ENCODE peak calls at places on chromosomes 11 and 22, in ten cellular contexts. One of them, this sample, is unnamed.

GRCh38 chr11:128463386-128463829 is 124.0 kb downstream of the ETS1 start:
- DNase-seq in HCT116: no peak
- DNase-seq in stomach: no peak
- DNase-seq in heart left ventricle: peak; percentile 67
- DNase-seq in IMR-90: peak; percentile 99
- DNase-seq in transverse colon: no peak
- DNase-seq in adrenal gland: no peak
- DNase-seq in tibial nerve: no peak
- DNase-seq in Peyer's patch: no peak
- DNase-seq in endothelial cell of umbilical vein: peak; percentile 49
- DNase-seq in this sample: no peak

GRCh38 chr22:46576556-46577351 is 39.3 kb upstream of the CELSR1 start:
- DNase-seq in HCT116: no peak
- DNase-seq in stomach: peak; percentile 68
- DNase-seq in heart left ventricle: peak; percentile 50
- DNase-seq in IMR-90: peak; percentile 35
- DNase-seq in transverse colon: peak; percentile 66
- DNase-seq in adrenal gland: peak; percentile 58
- DNase-seq in tibial nerve: no peak
- DNase-seq in Peyer's patch: peak; percentile 80
- DNase-seq in endothelial cell of umbilical vein: no peak
- DNase-seq in this sample: peak; percentile 26

GRCh38 chr11:9260182-9261146 is 4.7 kb downstream of the DENND5A start:
- DNase-seq in HCT116: no peak
- DNase-seq in stomach: peak; percentile 17
- DNase-seq in heart left ventricle: no peak
- DNase-seq in IMR-90: no peak
- DNase-seq in transverse colon: no peak
- DNase-seq in adrenal gland: no peak
- DNase-seq in tibial nerve: no peak
- DNase-seq in Peyer's patch: peak; percentile 51
- DNase-seq in endothelial cell of umbilical vein: no peak
- DNase-seq in this sample: no peak

GRCh38 chr22:19666663-19667593 is 47.4 kb upstream of the SEPTIN5 start:
- DNase-seq in HCT116: no peak
- DNase-seq in stomach: no peak
- DNase-seq in heart left ventricle: no peak
- DNase-seq in IMR-90: peak; percentile 77
- DNase-seq in transverse colon: no peak
- DNase-seq in adrenal gland: no peak
- DNase-seq in tibial nerve: no peak
- DNase-seq in Peyer's patch: no peak
- DNase-seq in endothelial cell of umbilical vein: peak; percentile 92
- DNase-seq in this sample: no peak

GRCh38 chr11:128853556-128853955 is 13.5 kb downstream of the KCNJ1 start:
- DNase-seq in HCT116: no peak
- DNase-seq in stomach: no peak
- DNase-seq in heart left ventricle: no peak
- DNase-seq in IMR-90: no peak
- DNase-seq in transverse colon: no peak
- DNase-seq in adrenal gland: no peak
- DNase-seq in tibial nerve: no peak
- DNase-seq in Peyer's patch: no peak
- DNase-seq in endothelial cell of umbilical vein: no peak
- DNase-seq in this sample: no peak

GRCh38 chr22:19805821-19806212 is 45.2 kb downstream of the TBX1 start:
- DNase-seq in HCT116: no peak
- DNase-seq in stomach: no peak
- DNase-seq in heart left ventricle: no peak
- DNase-seq in IMR-90: no peak
- DNase-seq in transverse colon: peak; percentile 4
- DNase-seq in adrenal gland: no peak
- DNase-seq in tibial nerve: no peak
- DNase-seq in Peyer's patch: peak; percentile 41
- DNase-seq in endothelial cell of umbilical vein: peak; percentile 44
- DNase-seq in this sample: no peak

GRCh38 chr11:12290477-12290922 is 86.9 kb upstream of the PARVA start:
- DNase-seq in HCT116: no peak
- DNase-seq in stomach: peak; percentile 15
- DNase-seq in heart left ventricle: no peak
- DNase-seq in IMR-90: no peak
- DNase-seq in transverse colon: no peak
- DNase-seq in adrenal gland: no peak
- DNase-seq in tibial nerve: no peak
- DNase-seq in Peyer's patch: no peak
- DNase-seq in endothelial cell of umbilical vein: no peak
- DNase-seq in this sample: no peak

GRCh38 chr22:19069451-19069850 is 52.8 kb downstream of the DGCR2 start:
- DNase-seq in HCT116: no peak
- DNase-seq in stomach: no peak
- DNase-seq in heart left ventricle: no peak
- DNase-seq in IMR-90: no peak
- DNase-seq in transverse colon: no peak
- DNase-seq in adrenal gland: no peak
- DNase-seq in tibial nerve: no peak
- DNase-seq in Peyer's patch: no peak
- DNase-seq in endothelial cell of umbilical vein: no peak
- DNase-seq in this sample: no peak

GRCh38 chr11:68461284-68461861 is 821 bp downstream of the PPP6R3 start:
- DNase-seq in HCT116: no peak
- DNase-seq in stomach: no peak
- DNase-seq in heart left ventricle: no peak
- DNase-seq in IMR-90: peak; percentile 17
- DNase-seq in transverse colon: no peak
- DNase-seq in adrenal gland: no peak
- DNase-seq in tibial nerve: no peak
- DNase-seq in Peyer's patch: peak; percentile 43
- DNase-seq in endothelial cell of umbilical vein: peak; percentile 49
- DNase-seq in this sample: no peak

GRCh38 chr11:1401656-1402221 is 12.0 kb downstream of the BRSK2 start:
- DNase-seq in HCT116: no peak
- DNase-seq in stomach: peak; percentile 66
- DNase-seq in heart left ventricle: peak; percentile 70
- DNase-seq in IMR-90: peak; percentile 48
- DNase-seq in transverse colon: peak; percentile 59
- DNase-seq in adrenal gland: peak; percentile 80
- DNase-seq in tibial nerve: no peak
- DNase-seq in Peyer's patch: peak; percentile 66
- DNase-seq in endothelial cell of umbilical vein: peak; percentile 33
- DNase-seq in this sample: no peak

GRCh38 chr11:121418625-121419114 is 33.4 kb upstream of the SORL1 start:
- DNase-seq in HCT116: no peak
- DNase-seq in stomach: no peak
- DNase-seq in heart left ventricle: peak; percentile 59
- DNase-seq in IMR-90: no peak
- DNase-seq in transverse colon: peak; percentile 36
- DNase-seq in adrenal gland: no peak
- DNase-seq in tibial nerve: no peak
- DNase-seq in Peyer's patch: peak; percentile 63
- DNase-seq in endothelial cell of umbilical vein: no peak
- DNase-seq in this sample: no peak

GRCh38 chr11:88352139-88352538 is 14.6 kb upstream of the CTSC start:
- DNase-seq in HCT116: no peak
- DNase-seq in stomach: no peak
- DNase-seq in heart left ventricle: no peak
- DNase-seq in IMR-90: peak; percentile 30
- DNase-seq in transverse colon: no peak
- DNase-seq in adrenal gland: no peak
- DNase-seq in tibial nerve: no peak
- DNase-seq in Peyer's patch: no peak
- DNase-seq in endothelial cell of umbilical vein: peak; percentile 55
- DNase-seq in this sample: no peak

DNA sequence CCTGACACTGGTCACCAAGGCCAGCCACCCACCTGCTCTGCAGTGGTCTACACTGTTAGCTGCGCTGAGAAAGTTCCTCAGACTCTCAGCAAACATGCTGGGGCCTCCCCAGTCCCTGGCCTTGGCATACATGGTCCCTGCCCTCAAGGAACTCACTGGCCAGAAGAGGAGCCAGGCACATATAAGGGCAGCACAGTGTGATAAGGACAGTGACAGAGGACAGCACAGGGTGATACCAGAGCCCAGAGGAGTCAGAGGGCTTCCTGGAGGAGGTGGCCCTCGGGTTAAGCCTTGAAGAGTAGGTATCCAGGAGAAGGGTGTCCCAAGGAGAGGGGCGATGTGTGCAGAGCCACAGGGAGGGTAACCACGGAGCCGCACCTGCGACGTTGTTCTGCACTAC is 624 bp downstream of the ART1 start:
- DNase-seq in HCT116: no peak
- DNase-seq in stomach: no peak
- DNase-seq in heart left ventricle: no peak
- DNase-seq in IMR-90: no peak
- DNase-seq in transverse colon: no peak
- DNase-seq in adrenal gland: no peak
- DNase-seq in tibial nerve: no peak
- DNase-seq in Peyer's patch: no peak
- DNase-seq in endothelial cell of umbilical vein: no peak
- DNase-seq in this sample: peak; percentile 71
- H3K27me3 ChIP-seq in HCT116: peaks cover 4% of the 10 kb centered on the region
- H3K27me3 ChIP-seq in stomach: peaks cover 31% of the 10 kb centered on the region
- H3K27me3 ChIP-seq in heart left ventricle: peaks cover 4% of the 10 kb centered on the region
- H3K27me3 ChIP-seq in IMR-90: peaks cover 46% of the 10 kb centered on the region
- H3K27me3 ChIP-seq in transverse colon: peaks cover 46% of the 10 kb centered on the region
- H3K27me3 ChIP-seq in adrenal gland: no peaks in the 10 kb centered on the region
- H3K27me3 ChIP-seq in tibial nerve: no peaks in the 10 kb centered on the region
- H3K27me3 ChIP-seq in Peyer's patch: peaks cover 3% of the 10 kb centered on the region
- H3K27me3 ChIP-seq in endothelial cell of umbilical vein: peaks cover 4% of the 10 kb centered on the region
- H3K27me3 ChIP-seq in this sample: no peaks in the 10 kb centered on the region

DNA sequence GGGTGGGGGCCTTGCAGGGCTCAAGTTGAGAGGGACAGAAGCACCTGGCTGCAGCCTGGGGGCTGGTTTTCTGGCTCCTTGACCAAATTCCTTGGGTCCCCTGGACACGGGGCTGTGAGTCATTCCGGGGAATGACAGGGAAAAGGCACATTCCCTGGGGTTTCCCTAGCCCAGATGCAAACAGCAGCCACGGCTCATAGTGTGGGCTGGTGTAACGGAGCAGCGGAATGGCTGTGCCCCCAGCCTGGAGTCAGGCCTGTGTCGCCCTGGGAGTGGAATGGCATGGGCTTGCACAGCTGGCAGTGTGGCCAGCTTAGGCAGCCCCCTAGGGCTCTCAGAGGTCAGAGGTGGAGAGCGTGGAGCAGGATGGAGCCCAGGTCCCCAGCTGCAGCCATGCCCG is 77.6 kb upstream of the KCNQ1OT1 start:
- DNase-seq in HCT116: no peak
- DNase-seq in stomach: peak; percentile 25
- DNase-seq in heart left ventricle: peak; percentile 20
- DNase-seq in IMR-90: peak; percentile 34
- DNase-seq in transverse colon: no peak
- DNase-seq in adrenal gland: peak; percentile 45
- DNase-seq in tibial nerve: peak; percentile 6
- DNase-seq in Peyer's patch: peak; percentile 36
- DNase-seq in endothelial cell of umbilical vein: no peak
- DNase-seq in this sample: peak; percentile 5
- H3K27ac ChIP-seq in HCT116: no peak overlapping the region
- H3K27ac ChIP-seq in stomach: peak overlapping the region; percentile 91
- H3K27ac ChIP-seq in heart left ventricle: no peak overlapping the region
- H3K27ac ChIP-seq in IMR-90: no peak overlapping the region
- H3K27ac ChIP-seq in transverse colon: peak overlapping the region; percentile 82
- H3K27ac ChIP-seq in adrenal gland: no peak overlapping the region
- H3K27ac ChIP-seq in tibial nerve: no peak overlapping the region
- H3K27ac ChIP-seq in Peyer's patch: peak overlapping the region; percentile 90
- H3K27ac ChIP-seq in endothelial cell of umbilical vein: no peak overlapping the region
- H3K27ac ChIP-seq in this sample: no peak overlapping the region

GRCh38 chr11:133955945-133956421 is 785 bp downstream of the IGSF9B start:
- DNase-seq in HCT116: no peak
- DNase-seq in stomach: no peak
- DNase-seq in heart left ventricle: no peak
- DNase-seq in IMR-90: no peak
- DNase-seq in transverse colon: no peak
- DNase-seq in adrenal gland: no peak
- DNase-seq in tibial nerve: no peak
- DNase-seq in Peyer's patch: no peak
- DNase-seq in endothelial cell of umbilical vein: no peak
- DNase-seq in this sample: no peak

GRCh38 chr11:133957926-133958325 is 1.2 kb upstream of the IGSF9B start:
- DNase-seq in HCT116: no peak
- DNase-seq in stomach: no peak
- DNase-seq in heart left ventricle: peak; percentile 15
- DNase-seq in IMR-90: no peak
- DNase-seq in transverse colon: no peak
- DNase-seq in adrenal gland: no peak
- DNase-seq in tibial nerve: no peak
- DNase-seq in Peyer's patch: no peak
- DNase-seq in endothelial cell of umbilical vein: no peak
- DNase-seq in this sample: no peak

GRCh38 chr11:133955091-133955846 is 1.5 kb downstream of the IGSF9B start:
- DNase-seq in HCT116: no peak
- DNase-seq in stomach: no peak
- DNase-seq in heart left ventricle: peak; percentile 90
- DNase-seq in IMR-90: no peak
- DNase-seq in transverse colon: peak; percentile 39
- DNase-seq in adrenal gland: no peak
- DNase-seq in tibial nerve: no peak
- DNase-seq in Peyer's patch: no peak
- DNase-seq in endothelial cell of umbilical vein: no peak
- DNase-seq in this sample: no peak

GRCh38 chr11:133953999-133954398 is 2.8 kb downstream of the IGSF9B start:
- DNase-seq in HCT116: no peak
- DNase-seq in stomach: no peak
- DNase-seq in heart left ventricle: no peak
- DNase-seq in IMR-90: no peak
- DNase-seq in transverse colon: no peak
- DNase-seq in adrenal gland: no peak
- DNase-seq in tibial nerve: no peak
- DNase-seq in Peyer's patch: no peak
- DNase-seq in endothelial cell of umbilical vein: no peak
- DNase-seq in this sample: no peak

GRCh38 chr11:133956650-133957633 is at the start of gene IGSF9B:
- DNase-seq in HCT116: peak; percentile 67
- DNase-seq in stomach: peak; percentile 89
- DNase-seq in heart left ventricle: peak; percentile 89
- DNase-seq in IMR-90: peak; percentile 45
- DNase-seq in transverse colon: peak; percentile 89
- DNase-seq in adrenal gland: peak; percentile 90
- DNase-seq in tibial nerve: peak; percentile 71
- DNase-seq in Peyer's patch: peak; percentile 92
- DNase-seq in endothelial cell of umbilical vein: peak; percentile 73
- DNase-seq in this sample: peak; percentile 80
- TF ChIP-seq POLR2A in HCT116: peak; percentile 52
- TF ChIP-seq POLR2A in stomach: no peak
- TF ChIP-seq POLR2A in heart left ventricle: peak; percentile 53
- TF ChIP-seq POLR2A in IMR-90: no peak
- TF ChIP-seq POLR2A in transverse colon: no peak
- TF ChIP-seq POLR2A in adrenal gland: peak; percentile 29
- TF ChIP-seq POLR2A in tibial nerve: peak; percentile 65
- TF ChIP-seq POLR2A in Peyer's patch: no peak
- TF ChIP-seq POLR2A in endothelial cell of umbilical vein: no peak
- TF ChIP-seq POLR2A in this sample: peak; percentile 47

DNA sequence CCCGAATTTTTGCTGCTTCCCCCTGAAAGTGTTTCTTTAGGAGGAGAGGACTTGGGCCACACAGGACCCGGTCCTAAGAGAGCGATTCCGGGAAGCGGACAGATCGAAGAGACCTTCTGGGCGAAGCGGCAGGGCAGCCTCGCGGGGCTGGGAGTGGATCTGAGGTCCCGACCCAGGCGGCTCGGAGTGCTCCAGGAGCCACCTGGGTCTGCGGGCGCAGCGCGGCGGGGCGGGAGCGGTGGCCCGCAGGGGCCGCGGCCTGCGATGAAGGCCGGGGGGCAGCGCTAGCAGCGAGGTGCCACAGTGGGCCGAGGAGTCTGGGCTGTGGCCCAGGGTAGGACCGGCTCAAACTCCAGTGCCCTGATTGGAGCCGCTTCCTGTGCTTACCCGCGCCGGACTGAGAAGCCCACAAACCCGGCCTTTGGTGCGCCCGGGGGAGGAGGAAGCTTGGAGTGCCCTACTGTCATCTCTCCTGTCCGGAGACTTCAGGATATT is 1.8 kb downstream of the PKNOX2 start:
- DNase-seq in HCT116: no peak
- DNase-seq in stomach: no peak
- DNase-seq in heart left ventricle: no peak
- DNase-seq in IMR-90: no peak
- DNase-seq in transverse colon: no peak
- DNase-seq in adrenal gland: no peak
- DNase-seq in tibial nerve: no peak
- DNase-seq in Peyer's patch: no peak
- DNase-seq in endothelial cell of umbilical vein: no peak
- DNase-seq in this sample: peak; percentile 23
- H3K27me3 ChIP-seq in HCT116: no peaks in the 10 kb centered on the region
- H3K27me3 ChIP-seq in stomach: peaks cover 40% of the 10 kb centered on the region
- H3K27me3 ChIP-seq in heart left ventricle: no peaks in the 10 kb centered on the region
- H3K27me3 ChIP-seq in IMR-90: no peaks in the 10 kb centered on the region
- H3K27me3 ChIP-seq in transverse colon: peaks cover 73% of the 10 kb centered on the region
- H3K27me3 ChIP-seq in adrenal gland: no peaks in the 10 kb centered on the region
- H3K27me3 ChIP-seq in tibial nerve: no peaks in the 10 kb centered on the region
- H3K27me3 ChIP-seq in Peyer's patch: peaks cover 12% of the 10 kb centered on the region
- H3K27me3 ChIP-seq in endothelial cell of umbilical vein: peaks cover 38% of the 10 kb centered on the region
- H3K27me3 ChIP-seq in this sample: no peaks in the 10 kb centered on the region

This sample was measured in gastrocnemius medialis.